ENCODE peak calls at places on chromosomes 1 and 21, in seven cellular contexts. R, O, A, B, S, I and D are unnamed samples.

GRCh38 chr1:200415693-200416593 is 6.1 kb upstream of the ZNF281 start:
- DNase-seq in R (peak), O (peak), A (peak), B (no peak), S (no peak), I (peak), D (peak)

GRCh38 chr1:36484099-36484498 is 1.4 kb upstream of the CSF3R start:
- DNase-seq in R (no peak), O (no peak), A (no peak), B (no peak), S (no peak), I (no peak), D (no peak)

GRCh38 chr21:42460391-42461184 is 35.4 kb downstream of the RSPH1 start:
- DNase-seq in R (no peak), O (peak), A (no peak), B (no peak), S (peak), I (no peak), D (no peak)

GRCh38 chr1:21869620-21870121 is 57.6 kb downstream of the LDLRAD2 start:
- DNase-seq in R (peak), O (peak), A (peak), B (peak), S (peak), I (peak), D (peak)

GRCh38 chr1:19321071-19321470 is 8.9 kb downstream of the SLC66A1 start:
- DNase-seq in R (no peak), O (no peak), A (no peak), B (no peak), S (no peak), I (no peak), D (no peak)

GRCh38 chr1:2229921-2230700 is 2.0 kb downstream of the SKI start:
- DNase-seq in R (no peak), O (peak), A (peak), B (peak), S (no peak), I (no peak), D (no peak)

GRCh38 chr21:33976980-33977720 is 61.5 kb upstream of the ATP5PO start:
- DNase-seq in R (no peak), O (no peak), A (no peak), B (no peak), S (no peak), I (no peak), D (no peak)

GRCh38 chr1:12184008-12184681 is 17.4 kb downstream of the TNFRSF1B start:
- DNase-seq in R (peak), O (peak), A (peak), B (peak), S (peak), I (peak), D (peak)

GRCh38 chr1:212688338-212689047 is 11.1 kb downstream of the BATF3 start:
- DNase-seq in R (peak), O (no peak), A (no peak), B (no peak), S (no peak), I (no peak), D (no peak)

GRCh38 chr1:101653482-101653946 is 343.2 kb downstream of the OLFM3 start:
- DNase-seq in R (no peak), O (no peak), A (peak), B (no peak), S (peak), I (peak), D (no peak)

GRCh38 chr1:183783896-183784637 is 20.9 kb upstream of the RGL1 start:
- DNase-seq in R (peak), O (no peak), A (peak), B (peak), S (no peak), I (peak), D (peak)

GRCh38 chr1:43455205-43455889 is 1.6 kb upstream of the HYI start:
- DNase-seq in R (no peak), O (no peak), A (no peak), B (no peak), S (peak), I (no peak), D (no peak)

DNA sequence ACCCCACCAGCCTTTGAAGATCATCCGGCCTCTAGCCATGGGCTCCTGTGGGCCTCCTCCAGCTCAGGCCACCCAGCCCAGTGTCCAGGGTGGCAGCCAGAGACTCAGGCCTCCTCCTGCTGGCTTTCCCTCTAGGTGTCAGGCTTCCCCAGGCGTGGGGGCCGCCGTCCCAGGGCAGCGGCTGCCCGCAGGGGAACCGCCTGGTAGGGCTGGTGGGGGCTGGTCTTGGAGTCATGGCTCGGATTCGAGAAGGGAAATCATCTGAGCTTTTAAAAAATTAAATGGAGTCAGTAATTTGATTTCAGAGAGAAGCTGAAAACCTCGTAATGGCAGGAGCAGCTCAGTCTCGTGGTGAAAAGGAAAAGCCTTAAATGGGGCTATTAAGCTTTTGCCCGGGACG is 66.5 kb upstream of the TARDBP start:
- DNase-seq in R (no peak), O (no peak), A (no peak), B (peak), S (no peak), I (no peak), D (no peak)
- TF ChIP-seq CTCF in R (no peak), O (no peak), A (no peak), B (no peak), S (no peak), I (no peak), D (no peak)

GRCh38 chr1:224328644-224329043 is 1.3 kb downstream of the NVL start:
- DNase-seq in R (no peak), O (no peak), A (no peak), B (no peak), S (no peak), I (no peak), D (no peak)

GRCh38 chr1:224331824-224332223 is 1.9 kb upstream of the NVL start:
- DNase-seq in R (no peak), O (no peak), A (no peak), B (no peak), S (no peak), I (no peak), D (no peak)

GRCh38 chr1:224329484-224329841 is 509 bp downstream of the NVL start:
- DNase-seq in R (no peak), O (no peak), A (no peak), B (no peak), S (no peak), I (no peak), D (no peak)

GRCh38 chr1:224331326-224331725 is 1.4 kb upstream of the NVL start:
- DNase-seq in R (no peak), O (no peak), A (no peak), B (no peak), S (no peak), I (no peak), D (no peak)

DNA sequence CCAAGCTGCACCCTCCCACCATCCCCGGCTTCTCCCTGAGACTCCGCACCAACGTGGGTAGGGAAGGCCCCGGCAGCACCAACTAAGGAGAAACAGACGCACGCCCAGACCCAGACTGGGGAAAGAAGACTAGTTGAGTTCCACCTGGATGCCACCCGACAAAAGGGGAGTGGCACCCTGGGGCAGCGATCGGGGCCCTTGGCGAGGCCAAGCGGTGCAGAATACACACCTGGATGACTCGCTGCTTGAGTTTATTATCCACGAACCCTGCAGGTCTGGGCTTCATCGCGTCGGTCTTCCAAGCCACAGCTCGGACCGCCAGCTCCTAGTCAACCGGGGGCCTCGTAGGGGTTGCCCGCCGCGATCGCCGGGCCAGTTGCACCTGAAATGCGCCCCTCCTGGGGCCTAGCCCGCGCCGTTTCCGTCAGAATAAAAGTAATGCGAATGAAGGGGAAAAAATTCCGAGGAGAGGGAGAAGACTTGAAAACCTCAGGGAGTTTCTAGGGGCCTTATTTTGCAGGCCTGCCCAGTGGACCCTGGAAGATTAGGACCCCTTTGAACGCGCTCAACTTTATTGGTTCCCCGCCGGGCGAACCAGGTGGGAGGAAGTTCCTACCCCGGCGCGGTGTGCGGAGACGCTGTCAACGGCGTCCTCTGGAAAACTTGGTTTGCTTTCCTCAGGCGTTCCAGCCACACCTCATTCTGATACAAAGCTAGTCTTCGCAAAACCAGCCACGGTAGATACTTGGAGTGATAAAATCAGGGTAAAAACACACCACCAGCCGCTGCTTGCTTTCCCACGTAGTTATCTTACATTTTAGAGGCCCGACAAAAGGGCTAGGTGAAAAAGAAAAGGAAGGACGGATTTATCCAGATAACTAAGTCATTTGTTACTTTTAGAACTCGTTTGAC is at the start of gene NVL:
- DNase-seq in R (peak), O (peak), A (peak), B (peak), S (peak), I (peak), D (peak)
- TF ChIP-seq CTCF in R (no peak), O (no peak), A (no peak), B (no peak), S (no peak), I (no peak), D (no peak)

DNA sequence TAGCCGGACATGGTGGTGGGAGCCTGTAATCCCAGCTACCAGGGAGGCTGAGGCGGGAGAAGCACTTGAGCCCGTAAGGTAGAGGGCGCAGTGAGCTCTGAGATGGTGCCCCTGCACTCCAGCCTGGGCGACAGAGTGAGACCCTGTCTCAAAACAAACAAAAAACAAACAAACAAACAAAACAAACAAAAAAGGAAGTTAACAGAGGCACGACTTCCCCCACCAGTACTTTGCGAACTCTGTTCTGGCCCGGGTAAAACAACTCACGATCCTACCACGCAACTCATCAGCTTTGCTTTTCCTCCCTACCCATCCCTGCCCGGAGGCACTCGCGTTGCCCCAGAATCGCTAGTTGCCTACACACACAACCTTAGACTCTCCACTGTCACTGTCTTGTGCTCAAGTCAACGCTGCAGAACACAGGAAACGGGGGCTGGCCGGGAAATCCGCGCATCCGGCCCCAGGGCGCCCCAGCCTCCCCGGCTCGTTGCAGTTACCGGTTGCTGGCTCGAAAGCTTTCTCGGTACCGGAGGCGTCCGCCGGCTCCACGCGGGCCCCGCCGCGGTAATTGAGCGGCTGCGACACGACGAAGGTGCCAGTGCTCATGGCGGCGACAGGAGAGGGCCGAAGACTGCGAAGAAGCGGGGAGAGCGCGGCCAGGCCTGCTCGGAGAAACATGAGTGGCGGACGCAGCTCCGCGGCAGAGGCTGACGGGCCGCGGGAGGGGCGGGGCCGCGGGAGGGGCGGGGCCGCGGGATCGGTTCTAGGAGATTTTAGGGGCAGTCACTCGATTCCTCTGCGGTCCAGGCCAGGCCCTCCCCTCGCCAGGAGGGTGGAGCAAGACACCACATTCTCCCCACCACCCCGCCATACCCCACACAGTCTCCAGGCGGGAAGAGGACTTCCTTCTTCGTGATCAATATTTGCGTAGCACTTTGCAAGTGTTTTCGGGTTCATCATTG is at the start of gene ALDH9A1:
- DNase-seq in R (peak), O (peak), A (peak), B (peak), S (peak), I (peak), D (peak)
- TF ChIP-seq CTCF in R (peak), O (no peak), A (peak), B (peak), S (no peak), I (peak), D (peak)

GRCh38 chr1:18041685-18042355 is 65.8 kb upstream of the IGSF21 start:
- DNase-seq in R (no peak), O (no peak), A (no peak), B (no peak), S (no peak), I (no peak), D (no peak)
- TF ChIP-seq CTCF in R (peak), O (no peak), A (no peak), B (no peak), S (no peak), I (no peak), D (no peak)

DNA sequence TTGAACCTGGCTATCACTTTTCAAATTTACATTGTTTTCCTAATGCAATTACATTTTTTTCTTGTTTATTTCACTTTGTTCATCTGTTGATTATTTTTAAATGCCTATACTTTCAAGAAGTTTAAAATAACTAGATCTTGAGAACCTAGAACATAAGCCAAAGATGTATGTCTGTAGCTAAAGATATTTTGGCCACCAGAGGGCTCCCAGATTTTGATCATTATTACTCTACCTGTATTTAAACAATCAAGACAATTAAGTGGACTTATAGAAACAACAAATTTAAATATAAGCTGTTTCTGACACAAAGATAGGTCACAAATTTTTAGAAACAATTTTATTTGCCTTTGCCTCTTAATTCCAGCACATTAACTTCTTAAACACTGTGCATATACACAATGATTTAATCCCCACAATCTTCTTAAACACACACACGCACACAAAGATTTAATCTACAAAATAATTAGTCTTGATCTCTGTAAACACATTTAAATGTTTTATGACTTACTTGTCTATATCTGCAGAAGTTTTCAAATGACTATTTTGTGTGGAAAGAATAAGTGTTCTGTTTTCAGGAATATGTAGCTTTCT is 380.0 kb downstream of the DSCAM start:
- DNase-seq in R (no peak), O (no peak), A (no peak), B (no peak), S (peak), I (peak), D (no peak)
- TF ChIP-seq CTCF in R (peak), O (peak), A (no peak), B (peak), S (no peak), I (peak), D (peak)

GRCh38 chr21:38507374-38507942 is 9.2 kb upstream of the ERG start:
- DNase-seq in R (no peak), O (peak), A (no peak), B (no peak), S (no peak), I (no peak), D (no peak)

GRCh38 chr21:38503588-38503987 is 5.3 kb upstream of the ERG start:
- DNase-seq in R (no peak), O (peak), A (no peak), B (no peak), S (no peak), I (peak), D (no peak)

GRCh38 chr21:38506606-38507331 is 8.5 kb upstream of the ERG start:
- DNase-seq in R (no peak), O (no peak), A (no peak), B (peak), S (peak), I (no peak), D (no peak)

GRCh38 chr21:38504056-38504455 is 5.8 kb upstream of the ERG start:
- DNase-seq in R (no peak), O (no peak), A (no peak), B (no peak), S (no peak), I (no peak), D (no peak)

GRCh38 chr21:38505654-38506523 is 7.6 kb upstream of the ERG start:
- DNase-seq in R (peak), O (no peak), A (peak), B (no peak), S (peak), I (peak), D (peak)
- TF ChIP-seq CTCF in R (peak), O (peak), A (peak), B (peak), S (peak), I (peak), D (peak)

GRCh38 chr1:198756470-198756869 is 117.6 kb downstream of the PTPRC start:
- DNase-seq in R (no peak), O (no peak), A (no peak), B (no peak), S (no peak), I (no peak), D (no peak)
- TF ChIP-seq CTCF in R (peak), O (no peak), A (no peak), B (no peak), S (no peak), I (no peak), D (peak)

GRCh38 chr1:40265919-40266318 is 7.9 kb downstream of the ZMPSTE24 start:
- DNase-seq in R (no peak), O (no peak), A (no peak), B (no peak), S (no peak), I (no peak), D (no peak)

GRCh38 chr1:40265298-40265697 is 7.3 kb downstream of the ZMPSTE24 start:
- DNase-seq in R (no peak), O (no peak), A (no peak), B (no peak), S (no peak), I (no peak), D (no peak)

GRCh38 chr1:40266786-40267535 is 8.9 kb downstream of the ZMPSTE24 start:
- DNase-seq in R (no peak), O (no peak), A (no peak), B (no peak), S (no peak), I (no peak), D (no peak)

GRCh38 chr1:40267767-40268187 is 9.7 kb downstream of the ZMPSTE24 start:
- DNase-seq in R (peak), O (no peak), A (no peak), B (no peak), S (no peak), I (peak), D (peak)

GRCh38 chr1:40264354-40264781 is 6.3 kb downstream of the ZMPSTE24 start:
- DNase-seq in R (no peak), O (no peak), A (no peak), B (no peak), S (no peak), I (no peak), D (no peak)
- TF ChIP-seq CTCF in R (no peak), O (no peak), A (no peak), B (no peak), S (no peak), I (no peak), D (no peak)

GRCh38 chr1:111256988-111257658 is 29.6 kb downstream of the CHI3L2 start:
- DNase-seq in R (no peak), O (no peak), A (no peak), B (no peak), S (no peak), I (no peak), D (no peak)
- TF ChIP-seq CTCF in R (no peak), O (no peak), A (no peak), B (no peak), S (no peak), I (no peak), D (no peak)

DNA sequence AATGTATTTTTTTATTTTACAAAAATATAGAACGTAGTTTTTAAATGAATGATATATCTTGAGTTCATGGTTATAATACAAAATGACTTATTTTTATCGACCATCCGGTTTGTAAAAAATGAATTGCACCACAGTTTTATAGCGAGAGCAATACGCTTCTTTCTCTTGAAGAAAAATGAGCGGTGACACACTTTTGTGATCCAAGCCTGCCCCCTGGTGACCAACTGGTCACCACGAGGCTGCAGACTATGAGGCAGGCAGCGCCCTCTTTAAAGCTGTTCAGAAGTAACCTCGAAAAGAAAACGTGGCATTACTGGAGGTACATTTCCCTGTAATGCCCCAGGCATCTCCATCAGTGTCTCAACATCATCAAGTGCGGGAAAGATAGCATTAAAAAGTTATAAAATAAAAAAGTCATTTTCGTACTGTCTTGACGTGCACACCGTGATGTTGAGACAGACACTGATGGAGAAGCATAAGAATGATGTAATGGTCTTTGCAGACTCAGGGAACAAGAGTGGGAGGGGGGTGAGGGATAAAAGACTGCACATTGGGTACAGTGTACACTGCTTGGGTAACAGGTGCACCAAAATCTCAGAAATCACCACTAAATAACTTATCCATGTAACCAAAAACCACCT is 734.2 kb upstream of the ADAMTS5 start:
- DNase-seq in R (peak), O (peak), A (peak), B (peak), S (peak), I (peak), D (peak)
- TF ChIP-seq CTCF in R (peak), O (peak), A (peak), B (peak), S (peak), I (peak), D (peak)